ENCODE peak calls at places on chromosomes 1 and 21, in five cellular contexts. One of them, this sample, is unnamed.

GRCh38 chr1:227947678-227948492 is at the start of gene WNT9A:
- DNase-seq in lower lobe of right lung: no peak
- DNase-seq in progenitor cell of endocrine pancreas: peak
- DNase-seq in nephron progenitor cell: peak
- DNase-seq in GM20000: peak
- DNase-seq in this sample: peak

GRCh38 chr1:76690784-76691183 is 176.5 kb upstream of the ST6GALNAC5 start:
- DNase-seq in progenitor cell of endocrine pancreas: no peak
- DNase-seq in lower lobe of right lung: no peak
- DNase-seq in GM20000: no peak
- DNase-seq in nephron progenitor cell: no peak
- DNase-seq in this sample: no peak

GRCh38 chr1:169858467-169858866 is 35.2 kb downstream of the SCYL3 start:
- DNase-seq in lower lobe of right lung: no peak
- DNase-seq in GM20000: no peak
- DNase-seq in nephron progenitor cell: no peak
- DNase-seq in progenitor cell of endocrine pancreas: no peak
- DNase-seq in this sample: no peak

GRCh38 chr1:233328661-233329498 is 1.4 kb downstream of the MAP3K21 start:
- DNase-seq in progenitor cell of endocrine pancreas: peak
- DNase-seq in GM20000: no peak
- DNase-seq in nephron progenitor cell: no peak
- DNase-seq in lower lobe of right lung: no peak
- DNase-seq in this sample: no peak

GRCh38 chr1:10975567-10976326 is 36.7 kb upstream of the TARDBP start:
- DNase-seq in GM20000: no peak
- DNase-seq in lower lobe of right lung: no peak
- DNase-seq in progenitor cell of endocrine pancreas: no peak
- DNase-seq in nephron progenitor cell: no peak
- DNase-seq in this sample: no peak

GRCh38 chr1:44351289-44351688 is 3.8 kb downstream of the ERI3 start:
- DNase-seq in lower lobe of right lung: no peak
- DNase-seq in GM20000: no peak
- DNase-seq in progenitor cell of endocrine pancreas: no peak
- DNase-seq in nephron progenitor cell: no peak
- DNase-seq in this sample: no peak

GRCh38 chr1:50620680-50621329 is 197.6 kb upstream of the DMRTA2 start:
- DNase-seq in progenitor cell of endocrine pancreas: no peak
- DNase-seq in nephron progenitor cell: no peak
- DNase-seq in GM20000: no peak
- DNase-seq in lower lobe of right lung: peak
- DNase-seq in this sample: no peak

GRCh38 chr1:65195495-65196417 is 47.8 kb downstream of the AK4 start:
- DNase-seq in lower lobe of right lung: no peak
- DNase-seq in nephron progenitor cell: no peak
- DNase-seq in progenitor cell of endocrine pancreas: no peak
- DNase-seq in GM20000: no peak
- DNase-seq in this sample: no peak

GRCh38 chr1:208088319-208088718 is 155.9 kb downstream of the PLXNA2 start:
- DNase-seq in progenitor cell of endocrine pancreas: no peak
- DNase-seq in GM20000: no peak
- DNase-seq in lower lobe of right lung: no peak
- DNase-seq in nephron progenitor cell: no peak
- DNase-seq in this sample: no peak

GRCh38 chr1:219276029-219276738 is 102.5 kb downstream of the LYPLAL1 start:
- DNase-seq in lower lobe of right lung: no peak
- DNase-seq in GM20000: no peak
- DNase-seq in progenitor cell of endocrine pancreas: no peak
- DNase-seq in nephron progenitor cell: no peak
- DNase-seq in this sample: no peak

GRCh38 chr1:224212618-224213037 is 29.6 kb downstream of the DEGS1 start:
- DNase-seq in progenitor cell of endocrine pancreas: no peak
- DNase-seq in GM20000: no peak
- DNase-seq in lower lobe of right lung: peak
- DNase-seq in nephron progenitor cell: no peak
- DNase-seq in this sample: no peak

GRCh38 chr1:54807756-54808155 is 6.6 kb upstream of the TTC22 start:
- DNase-seq in lower lobe of right lung: no peak
- DNase-seq in progenitor cell of endocrine pancreas: no peak
- DNase-seq in nephron progenitor cell: no peak
- DNase-seq in GM20000: no peak
- DNase-seq in this sample: no peak

GRCh38 chr1:170530972-170531757 is 801 bp upstream of the GORAB start:
- DNase-seq in progenitor cell of endocrine pancreas: no peak
- DNase-seq in lower lobe of right lung: peak
- DNase-seq in nephron progenitor cell: no peak
- DNase-seq in GM20000: no peak
- DNase-seq in this sample: no peak

GRCh38 chr1:6914646-6915178 is 129.5 kb downstream of the CAMTA1 start:
- DNase-seq in nephron progenitor cell: no peak
- DNase-seq in lower lobe of right lung: no peak
- DNase-seq in GM20000: no peak
- DNase-seq in progenitor cell of endocrine pancreas: no peak
- DNase-seq in this sample: no peak

GRCh38 chr1:48693180-48693579 is 83.5 kb downstream of the BEND5 start:
- DNase-seq in GM20000: no peak
- DNase-seq in lower lobe of right lung: no peak
- DNase-seq in nephron progenitor cell: no peak
- DNase-seq in progenitor cell of endocrine pancreas: no peak
- DNase-seq in this sample: no peak

GRCh38 chr1:155078496-155079209 is at the start of gene EFNA3:
- DNase-seq in lower lobe of right lung: peak
- DNase-seq in progenitor cell of endocrine pancreas: no peak
- DNase-seq in nephron progenitor cell: peak
- DNase-seq in GM20000: peak
- DNase-seq in this sample: peak

GRCh38 chr1:230639714-230640209 is 2.5 kb upstream of the COG2 start:
- DNase-seq in progenitor cell of endocrine pancreas: no peak
- DNase-seq in lower lobe of right lung: no peak
- DNase-seq in nephron progenitor cell: no peak
- DNase-seq in GM20000: no peak
- DNase-seq in this sample: no peak

GRCh38 chr1:234645964-234646363 is 36.0 kb upstream of the IRF2BP2 start:
- DNase-seq in GM20000: no peak
- DNase-seq in lower lobe of right lung: no peak
- DNase-seq in nephron progenitor cell: no peak
- DNase-seq in progenitor cell of endocrine pancreas: no peak
- DNase-seq in this sample: no peak

GRCh38 chr1:91559838-91560514 is 59.3 kb downstream of the CDC7 start:
- DNase-seq in lower lobe of right lung: no peak
- DNase-seq in nephron progenitor cell: no peak
- DNase-seq in GM20000: no peak
- DNase-seq in progenitor cell of endocrine pancreas: no peak
- DNase-seq in this sample: no peak

GRCh38 chr1:159790237-159790917 is 9.6 kb downstream of the DUSP23 start:
- DNase-seq in nephron progenitor cell: peak
- DNase-seq in progenitor cell of endocrine pancreas: no peak
- DNase-seq in GM20000: peak
- DNase-seq in lower lobe of right lung: no peak
- DNase-seq in this sample: no peak

GRCh38 chr21:20627594-20627993 is 370.6 kb upstream of the NCAM2 start:
- DNase-seq in lower lobe of right lung: no peak
- DNase-seq in GM20000: no peak
- DNase-seq in nephron progenitor cell: no peak
- DNase-seq in progenitor cell of endocrine pancreas: no peak
- DNase-seq in this sample: no peak

GRCh38 chr1:147721711-147722110 is 38.7 kb downstream of the GJA5 start:
- DNase-seq in progenitor cell of endocrine pancreas: no peak
- DNase-seq in nephron progenitor cell: no peak
- DNase-seq in lower lobe of right lung: no peak
- DNase-seq in GM20000: no peak
- DNase-seq in this sample: no peak

GRCh38 chr21:16193758-16194606 is 464.2 kb downstream of the USP25 start:
- DNase-seq in nephron progenitor cell: peak
- DNase-seq in progenitor cell of endocrine pancreas: no peak
- DNase-seq in lower lobe of right lung: peak
- DNase-seq in GM20000: peak
- DNase-seq in this sample: peak

GRCh38 chr1:46203738-46204405 is 738 bp downstream of the LURAP1 start:
- DNase-seq in GM20000: no peak
- DNase-seq in nephron progenitor cell: no peak
- DNase-seq in progenitor cell of endocrine pancreas: no peak
- DNase-seq in lower lobe of right lung: no peak
- DNase-seq in this sample: no peak

GRCh38 chr1:68173283-68174172 is 58.8 kb downstream of the WLS start:
- DNase-seq in GM20000: no peak
- DNase-seq in nephron progenitor cell: no peak
- DNase-seq in lower lobe of right lung: no peak
- DNase-seq in progenitor cell of endocrine pancreas: no peak
- DNase-seq in this sample: no peak

GRCh38 chr1:114173704-114174103 is 20.0 kb upstream of the SYT6 start:
- DNase-seq in lower lobe of right lung: no peak
- DNase-seq in GM20000: no peak
- DNase-seq in progenitor cell of endocrine pancreas: no peak
- DNase-seq in nephron progenitor cell: no peak
- DNase-seq in this sample: no peak

GRCh38 chr1:50526431-50526830 is 103.2 kb upstream of the DMRTA2 start:
- DNase-seq in lower lobe of right lung: no peak
- DNase-seq in GM20000: no peak
- DNase-seq in progenitor cell of endocrine pancreas: no peak
- DNase-seq in nephron progenitor cell: no peak
- DNase-seq in this sample: no peak

GRCh38 chr1:84504580-84505021 is 1.6 kb upstream of the SPATA1 start:
- DNase-seq in lower lobe of right lung: no peak
- DNase-seq in nephron progenitor cell: no peak
- DNase-seq in GM20000: no peak
- DNase-seq in progenitor cell of endocrine pancreas: no peak
- DNase-seq in this sample: no peak

GRCh38 chr1:161989108-161989507 is 34.6 kb downstream of the OLFML2B start:
- DNase-seq in nephron progenitor cell: no peak
- DNase-seq in progenitor cell of endocrine pancreas: no peak
- DNase-seq in GM20000: no peak
- DNase-seq in lower lobe of right lung: no peak
- DNase-seq in this sample: no peak
- TF ChIP-seq CTCF in nephron progenitor cell: no peak
- TF ChIP-seq CTCF in progenitor cell of endocrine pancreas: no peak
- TF ChIP-seq CTCF in GM20000: no peak
- TF ChIP-seq CTCF in lower lobe of right lung: no peak
- TF ChIP-seq CTCF in this sample: no peak

DNA sequence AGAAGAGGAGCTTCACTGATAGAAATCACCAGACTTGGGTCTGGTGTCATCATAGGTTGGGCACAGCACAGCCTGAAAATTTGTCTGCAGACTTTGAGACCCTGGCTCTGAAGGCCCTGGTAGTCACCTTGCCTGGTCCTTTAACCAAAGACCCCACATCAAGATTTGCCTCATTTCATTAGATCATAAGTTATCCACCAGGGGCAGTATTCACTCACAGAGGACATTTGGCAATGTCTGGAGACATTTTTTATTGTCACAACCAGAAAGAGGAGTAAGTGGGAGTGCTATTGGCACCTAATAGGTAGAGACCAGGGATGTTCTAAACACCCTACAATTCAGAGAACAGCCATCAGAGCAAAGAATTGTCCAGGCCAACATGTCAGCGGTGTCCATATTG is 22.1 kb upstream of the PAX7 start:
- DNase-seq in GM20000: no peak
- DNase-seq in nephron progenitor cell: no peak
- DNase-seq in progenitor cell of endocrine pancreas: no peak
- DNase-seq in lower lobe of right lung: no peak
- DNase-seq in this sample: no peak
- TF ChIP-seq CTCF in GM20000: no peak
- TF ChIP-seq CTCF in nephron progenitor cell: no peak
- TF ChIP-seq CTCF in progenitor cell of endocrine pancreas: no peak
- TF ChIP-seq CTCF in lower lobe of right lung: no peak
- TF ChIP-seq CTCF in this sample: peak

GRCh38 chr1:116232989-116233514 is 121.9 kb downstream of the MAB21L3 start:
- DNase-seq in progenitor cell of endocrine pancreas: no peak
- DNase-seq in GM20000: peak
- DNase-seq in lower lobe of right lung: no peak
- DNase-seq in nephron progenitor cell: no peak
- DNase-seq in this sample: no peak
- TF ChIP-seq CTCF in progenitor cell of endocrine pancreas: no peak
- TF ChIP-seq CTCF in GM20000: no peak
- TF ChIP-seq CTCF in lower lobe of right lung: no peak
- TF ChIP-seq CTCF in nephron progenitor cell: no peak
- TF ChIP-seq CTCF in this sample: no peak

DNA sequence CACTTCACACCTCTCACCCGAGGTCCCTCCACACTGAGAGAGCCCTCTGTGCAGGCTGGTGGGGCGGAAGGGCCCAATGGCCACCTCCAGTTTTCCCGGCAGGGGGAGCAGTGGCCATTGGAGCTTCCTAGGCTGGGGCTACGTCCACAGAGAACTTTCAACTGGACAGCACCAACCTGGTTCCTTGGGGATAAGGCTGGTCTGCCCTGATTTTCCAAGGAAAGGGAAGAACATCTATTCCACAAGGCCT is 20.3 kb upstream of the LAPTM5 start:
- DNase-seq in lower lobe of right lung: no peak
- DNase-seq in progenitor cell of endocrine pancreas: no peak
- DNase-seq in nephron progenitor cell: peak
- DNase-seq in GM20000: no peak
- DNase-seq in this sample: no peak
- TF ChIP-seq CTCF in lower lobe of right lung: no peak
- TF ChIP-seq CTCF in progenitor cell of endocrine pancreas: peak
- TF ChIP-seq CTCF in nephron progenitor cell: peak
- TF ChIP-seq CTCF in GM20000: no peak
- TF ChIP-seq CTCF in this sample: no peak

DNA sequence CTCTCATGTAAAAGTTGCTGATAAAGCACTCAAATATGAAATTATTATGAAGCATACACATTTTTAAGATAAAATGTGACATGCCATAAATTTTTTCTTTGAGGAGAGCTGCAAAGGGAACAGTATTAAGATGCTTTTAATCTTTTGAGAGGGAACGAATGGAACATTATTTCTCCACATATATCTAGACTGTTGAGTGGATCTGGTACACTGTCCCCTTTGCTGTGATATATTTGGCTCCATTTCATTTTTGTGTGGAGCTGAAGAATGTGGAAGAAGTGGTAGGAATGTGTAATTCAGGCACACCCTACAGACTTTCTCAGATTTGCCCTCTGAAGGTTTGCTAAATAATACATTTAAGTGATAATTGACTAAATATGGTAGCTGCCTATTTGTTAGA is 31.7 kb downstream of the PGM1 start:
- DNase-seq in GM20000: no peak
- DNase-seq in lower lobe of right lung: no peak
- DNase-seq in nephron progenitor cell: no peak
- DNase-seq in progenitor cell of endocrine pancreas: no peak
- DNase-seq in this sample: no peak
- TF ChIP-seq CTCF in GM20000: no peak
- TF ChIP-seq CTCF in lower lobe of right lung: no peak
- TF ChIP-seq CTCF in nephron progenitor cell: no peak
- TF ChIP-seq CTCF in progenitor cell of endocrine pancreas: peak
- TF ChIP-seq CTCF in this sample: peak

GRCh38 chr1:209784276-209785169 is at the start of gene C1orf74:
- DNase-seq in GM20000: peak
- DNase-seq in nephron progenitor cell: peak
- DNase-seq in lower lobe of right lung: peak
- DNase-seq in progenitor cell of endocrine pancreas: peak
- DNase-seq in this sample: peak
- TF ChIP-seq CTCF in GM20000: no peak
- TF ChIP-seq CTCF in nephron progenitor cell: no peak
- TF ChIP-seq CTCF in lower lobe of right lung: no peak
- TF ChIP-seq CTCF in progenitor cell of endocrine pancreas: no peak
- TF ChIP-seq CTCF in this sample: no peak